ENCODE peak calls at places on chromosomes 3 and 15, in four cellular contexts. K, R, N and J are unnamed samples.

GRCh38 chr15:83339396-83339795 is 54.9 kb upstream of the BNC1 start:
- DNase-seq in K (no peak), R (no peak), N (no peak), J (no peak)

GRCh38 chr3:12895391-12896205 is 54.2 kb upstream of the RPL32 start:
- DNase-seq in K (no peak), R (no peak), N (no peak), J (no peak)

GRCh38 chr3:25603703-25604102 is 61.0 kb downstream of the TOP2B start:
- DNase-seq in K (peak), R (no peak), N (no peak), J (peak)

GRCh38 chr3:112973325-112974177 is 1.4 kb downstream of the CD200R1 start:
- DNase-seq in K (no peak), R (no peak), N (no peak), J (no peak)

GRCh38 chr3:13019243-13019701 is 54.0 kb downstream of the IQSEC1 start:
- DNase-seq in K (no peak), R (peak), N (peak), J (no peak)

GRCh38 chr15:96264801-96265515 is 65.5 kb upstream of the NR2F2 start:
- DNase-seq in K (no peak), R (peak), N (no peak), J (peak)

GRCh38 chr3:123758081-123758564 is 126.0 kb downstream of the MYLK start:
- DNase-seq in K (no peak), R (no peak), N (peak), J (no peak)

GRCh38 chr3:55906896-55907295 is 419.8 kb upstream of the WNT5A start:
- DNase-seq in K (no peak), R (no peak), N (no peak), J (no peak)

GRCh38 chr3:156892701-156893100 is 66.5 kb downstream of the LEKR1 start:
- DNase-seq in K (no peak), R (no peak), N (no peak), J (peak)

GRCh38 chr3:20054549-20054987 is 14.3 kb downstream of the KAT2B start:
- DNase-seq in K (peak), R (no peak), N (no peak), J (peak)

GRCh38 chr15:22980189-22981136 is at the start of gene CYFIP1:
- DNase-seq in K (no peak), R (peak), N (peak), J (peak)

GRCh38 chr3:156131799-156132198 is 11.4 kb downstream of the KCNAB1 start:
- DNase-seq in K (no peak), R (no peak), N (no peak), J (no peak)

GRCh38 chr15:62979252-62979651 is 63.3 kb upstream of the TPM1 start:
- DNase-seq in K (no peak), R (no peak), N (no peak), J (no peak)

GRCh38 chr3:9692416-9692815 is 11.2 kb upstream of the CPNE9 start:
- DNase-seq in K (no peak), R (no peak), N (no peak), J (no peak)